ENCODE peak calls at places on chromosomes 6 and 20, in six cellular contexts. One of them, this sample, is unnamed. For H3K4me1, the result is how much of the 10 kb centered on the place peaks cover.

GRCh38 chr6:100892116-100892515 is 11.0 kb upstream of the ASCC3 start:
- DNase-seq in ovary: no peak
- DNase-seq in tibial artery: no peak
- DNase-seq in A673: no peak
- DNase-seq in CD8-positive, alpha-beta T cell: no peak
- DNase-seq in right atrium auricular region: no peak
- DNase-seq in this sample: no peak

GRCh38 chr6:45488884-45489283 is 111.2 kb upstream of the SUPT3H start:
- DNase-seq in ovary: no peak
- DNase-seq in tibial artery: no peak
- DNase-seq in A673: no peak
- DNase-seq in CD8-positive, alpha-beta T cell: no peak
- DNase-seq in right atrium auricular region: no peak
- DNase-seq in this sample: no peak

GRCh38 chr20:46999821-47000465 is 105.3 kb downstream of the EYA2 start:
- DNase-seq in ovary: no peak
- DNase-seq in tibial artery: no peak
- DNase-seq in A673: peak
- DNase-seq in CD8-positive, alpha-beta T cell: no peak
- DNase-seq in right atrium auricular region: no peak
- DNase-seq in this sample: no peak

GRCh38 chr20:15726416-15726815 is 846.8 kb downstream of the KIF16B start:
- DNase-seq in ovary: no peak
- DNase-seq in tibial artery: no peak
- DNase-seq in A673: no peak
- DNase-seq in CD8-positive, alpha-beta T cell: no peak
- DNase-seq in right atrium auricular region: no peak
- DNase-seq in this sample: no peak

GRCh38 chr20:45965169-45966002 is 6.6 kb downstream of the ZNF335 start:
- DNase-seq in ovary: peak
- DNase-seq in tibial artery: peak
- DNase-seq in A673: no peak
- DNase-seq in CD8-positive, alpha-beta T cell: no peak
- DNase-seq in right atrium auricular region: no peak
- DNase-seq in this sample: no peak

GRCh38 chr6:143973097-143973979 is 34.7 kb downstream of the PLAGL1 start:
- DNase-seq in ovary: no peak
- DNase-seq in tibial artery: no peak
- DNase-seq in A673: no peak
- DNase-seq in CD8-positive, alpha-beta T cell: no peak
- DNase-seq in right atrium auricular region: no peak
- DNase-seq in this sample: no peak

GRCh38 chr6:43052842-43053544 is 658 bp downstream of the CUL7 start:
- DNase-seq in ovary: peak
- DNase-seq in tibial artery: no peak
- DNase-seq in A673: peak
- DNase-seq in CD8-positive, alpha-beta T cell: no peak
- DNase-seq in right atrium auricular region: no peak
- DNase-seq in this sample: no peak

GRCh38 chr6:155201461-155202226 is 62.2 kb upstream of the CLDN20 start:
- DNase-seq in ovary: no peak
- DNase-seq in tibial artery: no peak
- DNase-seq in A673: peak
- DNase-seq in CD8-positive, alpha-beta T cell: no peak
- DNase-seq in right atrium auricular region: no peak
- DNase-seq in this sample: no peak

GRCh38 chr20:58228484-58229197 is at the start of gene ANKRD60:
- DNase-seq in ovary: peak
- DNase-seq in tibial artery: no peak
- DNase-seq in A673: peak
- DNase-seq in CD8-positive, alpha-beta T cell: no peak
- DNase-seq in right atrium auricular region: no peak
- DNase-seq in this sample: no peak

GRCh38 chr20:35901678-35902544 is 52.4 kb downstream of the SCAND1 start:
- DNase-seq in ovary: no peak
- DNase-seq in tibial artery: no peak
- DNase-seq in A673: peak
- DNase-seq in CD8-positive, alpha-beta T cell: no peak
- DNase-seq in right atrium auricular region: no peak
- DNase-seq in this sample: no peak

GRCh38 chr20:62727584-62728027 is 19.0 kb downstream of the NTSR1 start:
- DNase-seq in ovary: no peak
- DNase-seq in tibial artery: peak
- DNase-seq in A673: no peak
- DNase-seq in CD8-positive, alpha-beta T cell: no peak
- DNase-seq in right atrium auricular region: no peak
- DNase-seq in this sample: no peak

GRCh38 chr6:91575032-91575431 is 988.2 kb upstream of the MAP3K7 start:
- DNase-seq in ovary: no peak
- DNase-seq in tibial artery: no peak
- DNase-seq in A673: no peak
- DNase-seq in CD8-positive, alpha-beta T cell: no peak
- DNase-seq in right atrium auricular region: no peak
- DNase-seq in this sample: no peak

GRCh38 chr6:148779142-148779562 is 32.3 kb downstream of the UST start:
- DNase-seq in ovary: no peak
- DNase-seq in tibial artery: no peak
- DNase-seq in A673: no peak
- DNase-seq in CD8-positive, alpha-beta T cell: no peak
- DNase-seq in right atrium auricular region: no peak
- DNase-seq in this sample: no peak

GRCh38 chr6:38739532-38739931 is 24.4 kb downstream of the DNAH8 start:
- DNase-seq in ovary: no peak
- DNase-seq in tibial artery: no peak
- DNase-seq in A673: no peak
- DNase-seq in CD8-positive, alpha-beta T cell: no peak
- DNase-seq in right atrium auricular region: no peak
- DNase-seq in this sample: no peak

GRCh38 chr20:21272679-21273078 is 30.5 kb upstream of the XRN2 start:
- DNase-seq in ovary: no peak
- DNase-seq in tibial artery: no peak
- DNase-seq in A673: no peak
- DNase-seq in CD8-positive, alpha-beta T cell: no peak
- DNase-seq in right atrium auricular region: no peak
- DNase-seq in this sample: no peak

GRCh38 chr6:7725849-7726415 is at the start of gene BMP6:
- DNase-seq in ovary: peak
- DNase-seq in tibial artery: peak
- DNase-seq in A673: peak
- DNase-seq in CD8-positive, alpha-beta T cell: peak
- DNase-seq in right atrium auricular region: peak
- DNase-seq in this sample: peak

GRCh38 chr6:14671937-14672336 is 554.4 kb downstream of the CD83 start:
- DNase-seq in ovary: no peak
- DNase-seq in tibial artery: no peak
- DNase-seq in A673: no peak
- DNase-seq in CD8-positive, alpha-beta T cell: no peak
- DNase-seq in right atrium auricular region: no peak
- DNase-seq in this sample: no peak

GRCh38 chr20:35436175-35436568 is 1.9 kb downstream of the GDF5 start:
- DNase-seq in ovary: no peak
- DNase-seq in tibial artery: no peak
- DNase-seq in A673: no peak
- DNase-seq in CD8-positive, alpha-beta T cell: no peak
- DNase-seq in right atrium auricular region: no peak
- DNase-seq in this sample: no peak

GRCh38 chr6:33316603-33317417 is 734 bp downstream of the ZBTB22 start:
- DNase-seq in ovary: peak
- DNase-seq in tibial artery: peak
- DNase-seq in A673: no peak
- DNase-seq in CD8-positive, alpha-beta T cell: no peak
- DNase-seq in right atrium auricular region: no peak
- DNase-seq in this sample: no peak

GRCh38 chr6:34381086-34381485 is 11.4 kb downstream of the NUDT3 start:
- DNase-seq in ovary: no peak
- DNase-seq in tibial artery: no peak
- DNase-seq in A673: no peak
- DNase-seq in CD8-positive, alpha-beta T cell: no peak
- DNase-seq in right atrium auricular region: no peak
- DNase-seq in this sample: no peak

GRCh38 chr6:138099832-138100231 is 7.4 kb downstream of the PERP start:
- DNase-seq in ovary: no peak
- DNase-seq in tibial artery: no peak
- DNase-seq in A673: no peak
- DNase-seq in CD8-positive, alpha-beta T cell: no peak
- DNase-seq in right atrium auricular region: no peak
- DNase-seq in this sample: no peak

GRCh38 chr20:22686097-22686496 is 101.7 kb upstream of the FOXA2 start:
- DNase-seq in ovary: peak
- DNase-seq in tibial artery: peak
- DNase-seq in A673: peak
- DNase-seq in CD8-positive, alpha-beta T cell: no peak
- DNase-seq in right atrium auricular region: no peak
- DNase-seq in this sample: peak

GRCh38 chr20:58213716-58214115 is 14.7 kb downstream of the ANKRD60 start:
- DNase-seq in ovary: no peak
- DNase-seq in tibial artery: no peak
- DNase-seq in A673: no peak
- DNase-seq in CD8-positive, alpha-beta T cell: no peak
- DNase-seq in right atrium auricular region: no peak
- DNase-seq in this sample: no peak

GRCh38 chr6:123380257-123380656 is 256.5 kb downstream of the TRDN start:
- DNase-seq in ovary: no peak
- DNase-seq in tibial artery: no peak
- DNase-seq in A673: peak
- DNase-seq in CD8-positive, alpha-beta T cell: no peak
- DNase-seq in right atrium auricular region: no peak
- DNase-seq in this sample: no peak

GRCh38 chr6:44021628-44022295 is 105.5 kb downstream of the MRPL14 start:
- DNase-seq in ovary: no peak
- DNase-seq in tibial artery: peak
- DNase-seq in A673: no peak
- DNase-seq in CD8-positive, alpha-beta T cell: no peak
- DNase-seq in right atrium auricular region: no peak
- DNase-seq in this sample: no peak

GRCh38 chr6:162404926-162405325 is 322.6 kb downstream of the PRKN start:
- DNase-seq in ovary: no peak
- DNase-seq in tibial artery: no peak
- DNase-seq in A673: no peak
- DNase-seq in CD8-positive, alpha-beta T cell: no peak
- DNase-seq in right atrium auricular region: no peak
- DNase-seq in this sample: no peak

GRCh38 chr6:116392158-116393032 is 21.6 kb downstream of the DSE start:
- DNase-seq in ovary: no peak
- DNase-seq in tibial artery: no peak
- DNase-seq in A673: peak
- DNase-seq in CD8-positive, alpha-beta T cell: no peak
- DNase-seq in right atrium auricular region: no peak
- DNase-seq in this sample: no peak
- H3K4me1 ChIP-seq in ovary: under half
- H3K4me1 ChIP-seq in tibial artery: under half
- H3K4me1 ChIP-seq in A673: under half
- H3K4me1 ChIP-seq in CD8-positive, alpha-beta T cell: under half
- H3K4me1 ChIP-seq in right atrium auricular region: under half
- H3K4me1 ChIP-seq in this sample: half or more

DNA sequence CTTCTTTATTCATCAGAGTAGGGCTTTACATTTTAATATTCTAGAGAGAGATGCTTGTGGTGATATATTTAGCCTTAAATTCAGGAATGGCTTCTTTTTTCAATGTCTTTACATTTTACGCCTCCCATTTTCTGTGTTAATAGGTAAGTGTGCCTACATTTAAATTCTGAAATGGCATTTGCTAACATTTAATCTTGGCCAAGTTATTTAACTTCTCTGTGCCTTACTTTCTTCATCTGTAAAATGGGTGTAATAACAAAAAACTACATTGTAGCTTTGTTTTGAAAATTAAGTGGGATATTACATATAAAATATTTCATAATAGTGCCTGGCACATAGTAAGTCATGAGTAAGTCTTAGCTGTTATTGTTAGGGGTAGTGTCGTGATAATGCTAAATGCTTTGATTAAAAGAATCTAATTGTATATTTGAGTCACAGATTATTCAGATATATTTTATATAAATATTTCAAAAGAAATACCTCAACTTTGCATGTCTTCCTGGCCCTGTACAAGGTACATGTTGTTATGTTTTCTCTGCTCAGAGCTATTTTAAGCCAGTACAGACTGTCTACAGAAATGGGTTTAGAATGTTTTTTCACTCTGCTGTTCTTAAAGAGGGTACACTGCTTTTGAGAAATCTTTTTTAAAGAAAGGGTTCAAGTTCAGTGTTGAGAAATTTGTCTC is 18.8 kb downstream of the CARMIL1 start:
- DNase-seq in ovary: no peak
- DNase-seq in tibial artery: no peak
- DNase-seq in A673: no peak
- DNase-seq in CD8-positive, alpha-beta T cell: no peak
- DNase-seq in right atrium auricular region: no peak
- DNase-seq in this sample: no peak
- H3K4me1 ChIP-seq in ovary: under half
- H3K4me1 ChIP-seq in tibial artery: half or more
- H3K4me1 ChIP-seq in A673: under half
- H3K4me1 ChIP-seq in CD8-positive, alpha-beta T cell: under half
- H3K4me1 ChIP-seq in right atrium auricular region: under half
- H3K4me1 ChIP-seq in this sample: half or more

GRCh38 chr20:51312480-51312783 is 230.1 kb downstream of the NFATC2 start:
- DNase-seq in ovary: no peak
- DNase-seq in tibial artery: no peak
- DNase-seq in A673: no peak
- DNase-seq in CD8-positive, alpha-beta T cell: no peak
- DNase-seq in right atrium auricular region: no peak
- DNase-seq in this sample: no peak
- H3K4me1 ChIP-seq in ovary: under half
- H3K4me1 ChIP-seq in tibial artery: under half
- H3K4me1 ChIP-seq in A673: under half
- H3K4me1 ChIP-seq in CD8-positive, alpha-beta T cell: under half
- H3K4me1 ChIP-seq in right atrium auricular region: under half
- H3K4me1 ChIP-seq in this sample: under half

GRCh38 chr6:53111865-53112264 is 36.8 kb downstream of the GCM1 start:
- DNase-seq in ovary: no peak
- DNase-seq in tibial artery: no peak
- DNase-seq in A673: no peak
- DNase-seq in CD8-positive, alpha-beta T cell: no peak
- DNase-seq in right atrium auricular region: no peak
- DNase-seq in this sample: no peak

GRCh38 chr6:53104916-53105315 is 39.7 kb downstream of the FBXO9 start:
- DNase-seq in ovary: no peak
- DNase-seq in tibial artery: no peak
- DNase-seq in A673: no peak
- DNase-seq in CD8-positive, alpha-beta T cell: no peak
- DNase-seq in right atrium auricular region: no peak
- DNase-seq in this sample: no peak

GRCh38 chr6:53103993-53104675 is 38.9 kb downstream of the FBXO9 start:
- DNase-seq in ovary: no peak
- DNase-seq in tibial artery: no peak
- DNase-seq in A673: peak
- DNase-seq in CD8-positive, alpha-beta T cell: no peak
- DNase-seq in right atrium auricular region: no peak
- DNase-seq in this sample: no peak

GRCh38 chr6:53109612-53110011 is 39.0 kb downstream of the GCM1 start:
- DNase-seq in ovary: no peak
- DNase-seq in tibial artery: no peak
- DNase-seq in A673: no peak
- DNase-seq in CD8-positive, alpha-beta T cell: no peak
- DNase-seq in right atrium auricular region: no peak
- DNase-seq in this sample: no peak

DNA sequence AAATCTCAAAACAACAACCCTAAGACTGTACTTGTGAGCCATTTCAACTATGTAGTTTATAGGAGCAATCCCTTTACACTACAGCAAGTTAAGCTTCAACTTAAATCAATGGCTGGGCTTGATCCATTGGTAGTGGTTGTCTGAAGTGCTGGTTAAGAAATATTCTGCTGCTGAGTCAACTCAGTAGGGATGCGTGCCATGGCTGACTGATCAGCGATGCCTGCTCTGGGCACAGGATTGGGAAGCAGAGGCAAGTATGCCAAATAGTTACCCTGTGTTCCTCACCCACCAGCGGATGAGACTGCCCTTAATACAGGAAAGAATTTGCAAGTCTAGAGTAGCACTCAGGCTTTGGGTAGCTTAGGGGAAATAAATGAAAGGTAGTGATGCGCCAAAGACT is 41.5 kb downstream of the GCM1 start:
- DNase-seq in ovary: no peak
- DNase-seq in tibial artery: no peak
- DNase-seq in A673: no peak
- DNase-seq in CD8-positive, alpha-beta T cell: no peak
- DNase-seq in right atrium auricular region: no peak
- DNase-seq in this sample: no peak
- H3K4me1 ChIP-seq in ovary: under half
- H3K4me1 ChIP-seq in tibial artery: under half
- H3K4me1 ChIP-seq in A673: under half
- H3K4me1 ChIP-seq in CD8-positive, alpha-beta T cell: under half
- H3K4me1 ChIP-seq in right atrium auricular region: under half
- H3K4me1 ChIP-seq in this sample: under half